ENCODE peak calls at places on chromosomes 5 and 9, in nine cellular contexts. Y is neural progenitor cell, S is fibroblast of lung, G is PC-3, X is colonic mucosa, V is HCT116, T is neuronal stem cell, B is GM23248, L is NT2/D1. A is an unnamed sample.

GRCh38 chr9:124499214-124499613 is 8.0 kb downstream of the NR5A1 start:
- DNase-seq in Y (no peak), S (no peak), G (no peak), X (no peak), V (no peak), T (no peak), B (no peak), L (no peak), A (no peak)

GRCh38 chr5:109705596-109705995 is 15.9 kb downstream of the MAN2A1 start:
- DNase-seq in Y (peak), S (peak), G (no peak), X (no peak), V (no peak), T (no peak), B (peak), L (no peak), A (peak)

GRCh38 chr9:115590016-115590415 is 472.1 kb upstream of the TNC start:
- DNase-seq in Y (no peak), S (peak), G (peak), X (no peak), V (no peak), T (no peak), B (peak), L (no peak), A (no peak)

GRCh38 chr5:39462211-39462610 is 37.4 kb upstream of the DAB2 start:
- DNase-seq in Y (no peak), S (no peak), G (no peak), X (no peak), V (no peak), T (no peak), B (no peak), L (no peak), A (no peak)

GRCh38 chr5:16245956-16246355 is 66.4 kb upstream of the MARCHF11 start:
- DNase-seq in Y (no peak), S (no peak), G (no peak), X (no peak), V (no peak), T (no peak), B (no peak), L (no peak), A (no peak)

GRCh38 chr5:1412621-1413020 is 32.6 kb downstream of the SLC6A3 start:
- DNase-seq in Y (no peak), S (no peak), G (no peak), X (no peak), V (no peak), T (no peak), B (no peak), L (no peak), A (no peak)

GRCh38 chr5:24923400-24923799 is 278.6 kb upstream of the CDH10 start:
- DNase-seq in Y (no peak), S (no peak), G (no peak), X (no peak), V (no peak), T (no peak), B (no peak), L (peak), A (peak)

GRCh38 chr5:134088291-134088690 is 26.2 kb upstream of the TCF7 start:
- DNase-seq in Y (no peak), S (peak), G (no peak), X (no peak), V (no peak), T (no peak), B (peak), L (no peak), A (no peak)

GRCh38 chr9:13932472-13933267 is 381.3 kb downstream of the NFIB start:
- DNase-seq in Y (no peak), S (no peak), G (no peak), X (no peak), V (no peak), T (no peak), B (no peak), L (no peak), A (no peak)

GRCh38 chr5:139967353-139967752 is 75.7 kb downstream of the NRG2 start:
- DNase-seq in Y (no peak), S (no peak), G (no peak), X (no peak), V (no peak), T (no peak), B (no peak), L (no peak), A (no peak)

GRCh38 chr9:87827341-87827740 is 55.3 kb upstream of the SPATA31E1 start:
- DNase-seq in Y (no peak), S (peak), G (peak), X (no peak), V (no peak), T (no peak), B (peak), L (no peak), A (no peak)

GRCh38 chr9:92762196-92762595 is 2.4 kb downstream of the BICD2 start:
- DNase-seq in Y (no peak), S (no peak), G (no peak), X (no peak), V (no peak), T (no peak), B (peak), L (no peak), A (no peak)

GRCh38 chr5:53323943-53324642 is 156.3 kb upstream of the FST start:
- DNase-seq in Y (no peak), S (peak), G (peak), X (no peak), V (no peak), T (no peak), B (no peak), L (no peak), A (no peak)

GRCh38 chr9:98335666-98336065 is 80.2 kb upstream of the TBC1D2 start:
- DNase-seq in Y (no peak), S (no peak), G (no peak), X (no peak), V (no peak), T (no peak), B (no peak), L (no peak), A (no peak)

GRCh38 chr9:69485466-69485865 is 160.5 kb downstream of the ENTREP1 start:
- DNase-seq in Y (no peak), S (no peak), G (no peak), X (peak), V (no peak), T (no peak), B (no peak), L (no peak), A (no peak)

GRCh38 chr9:111783857-111784256 is 10.9 kb downstream of the SHOC1 start:
- DNase-seq in Y (no peak), S (no peak), G (no peak), X (no peak), V (no peak), T (no peak), B (no peak), L (no peak), A (no peak)

GRCh38 chr5:178551059-178551458 is 39.1 kb downstream of the COL23A1 start:
- DNase-seq in Y (no peak), S (peak), G (peak), X (no peak), V (peak), T (no peak), B (peak), L (no peak), A (no peak)

GRCh38 chr5:33997331-33997983 is 10.4 kb downstream of the AMACR start:
- DNase-seq in Y (peak), S (peak), G (peak), X (peak), V (peak), T (no peak), B (peak), L (no peak), A (peak)

GRCh38 chr9:20658677-20659473 is 25.2 kb upstream of the FOCAD start:
- DNase-seq in Y (peak), S (peak), G (peak), X (peak), V (no peak), T (no peak), B (peak), L (no peak), A (peak)

GRCh38 chr9:105976257-105976656 is 281.9 kb downstream of the TMEM38B start:
- DNase-seq in Y (no peak), S (no peak), G (no peak), X (no peak), V (no peak), T (no peak), B (no peak), L (no peak), A (peak)

GRCh38 chr9:104746285-104746684 is 1.2 kb upstream of the NIPSNAP3A start:
- DNase-seq in Y (no peak), S (no peak), G (no peak), X (no peak), V (no peak), T (no peak), B (no peak), L (no peak), A (no peak)

GRCh38 chr5:111299067-111299481 is 74.9 kb downstream of the CAMK4 start:
- DNase-seq in Y (no peak), S (no peak), G (no peak), X (no peak), V (no peak), T (no peak), B (peak), L (no peak), A (peak)

GRCh38 chr9:137412431-137412830 is 10.5 kb downstream of the EXD3 start:
- DNase-seq in Y (no peak), S (no peak), G (no peak), X (no peak), V (no peak), T (no peak), B (peak), L (no peak), A (no peak)

GRCh38 chr9:95349109-95350038 is 31.9 kb upstream of the FANCC start:
- DNase-seq in Y (peak), S (peak), G (no peak), X (no peak), V (no peak), T (no peak), B (peak), L (no peak), A (peak)
- H3K4me3 ChIP-seq in Y (peak), S (peak), G (no peak), X (peak), V (no peak), T (no peak), B (peak), L (peak), A (peak)

DNA sequence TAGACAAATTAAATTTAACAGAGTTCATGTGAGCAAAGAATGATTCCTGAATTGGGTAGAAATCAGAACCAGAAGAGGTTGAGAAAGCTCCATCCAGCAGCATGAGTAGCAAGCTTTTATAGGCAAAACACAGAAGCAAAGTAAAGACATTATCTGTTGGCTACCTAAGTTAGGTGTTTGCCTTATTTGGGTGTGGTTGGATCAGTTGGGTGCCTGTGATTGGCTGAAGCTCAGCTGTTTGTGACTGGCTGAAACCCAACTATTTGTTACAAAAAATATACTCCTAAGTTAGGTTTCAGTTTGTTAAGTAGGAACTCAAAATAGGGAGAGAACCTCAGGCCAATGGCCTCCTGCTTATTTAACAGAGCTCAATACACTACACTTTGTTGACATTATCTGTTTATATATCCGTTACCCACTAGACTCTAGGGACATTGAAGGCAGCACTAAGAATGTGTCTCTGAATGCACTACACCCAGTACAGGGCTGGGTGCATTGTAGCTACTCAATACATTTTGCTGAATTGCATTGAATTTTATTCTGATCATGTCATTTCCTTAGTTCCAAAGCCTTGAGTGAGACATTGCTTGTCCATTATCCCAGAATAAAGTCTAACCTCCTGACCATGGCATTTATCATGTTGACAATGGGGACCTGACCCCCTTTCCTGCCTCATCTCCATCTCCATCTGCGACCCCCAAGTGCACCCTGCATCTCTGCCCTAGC is 98.7 kb downstream of the CCDC192 start:
- DNase-seq in Y (no peak), S (peak), G (peak), X (no peak), V (no peak), T (no peak), B (peak), L (no peak), A (no peak)
- H3K9ac ChIP-seq in Y (no peak), S (no peak), G (no peak), X (no peak), V (no peak), T (no peak), B (no peak), L (no peak), A (no peak)

GRCh38 chr5:173315495-173316352 is 12.5 kb downstream of the STC2 start:
- DNase-seq in Y (peak), S (peak), G (peak), X (no peak), V (no peak), T (no peak), B (peak), L (no peak), A (peak)
- H3K4me3 ChIP-seq in Y (no peak), S (no peak), G (no peak), X (no peak), V (no peak), T (no peak), B (peak), L (no peak), A (no peak)

DNA sequence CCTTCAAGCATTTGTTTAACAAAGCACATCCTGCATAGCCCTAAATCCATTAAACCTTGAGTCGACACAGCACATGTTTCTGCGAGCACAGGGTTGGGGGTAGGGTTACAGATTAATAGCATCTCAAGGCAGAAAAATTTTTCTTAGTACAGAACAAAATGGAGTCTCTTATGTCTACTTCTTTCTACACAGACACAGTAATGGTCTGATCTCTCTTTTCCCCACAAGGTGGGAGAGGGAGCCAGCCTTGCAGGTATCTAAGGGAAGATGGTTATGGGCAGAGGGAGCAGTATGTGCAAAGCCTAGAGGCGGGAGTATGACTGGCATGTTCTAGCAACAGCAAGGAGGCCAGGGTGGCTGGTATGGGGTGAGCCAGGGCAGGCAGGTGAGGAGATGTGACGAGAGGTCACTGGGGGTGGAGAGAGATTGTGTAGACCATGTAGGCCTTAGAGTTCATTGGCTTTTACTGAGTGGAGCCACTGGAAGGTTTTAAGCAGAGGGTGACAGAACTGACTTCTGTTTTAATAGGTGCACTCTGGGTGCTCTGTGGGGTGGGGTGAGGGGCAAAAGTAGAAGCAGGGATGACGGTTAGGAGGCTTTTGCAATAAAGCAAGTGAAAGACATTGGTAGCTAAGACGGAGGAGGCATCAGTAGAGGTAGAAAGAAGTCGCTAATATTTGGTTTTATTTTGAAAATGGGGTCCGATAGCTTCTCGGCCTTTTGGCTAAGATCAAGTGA is 5.1 kb upstream of the RPS14 start:
- DNase-seq in Y (no peak), S (no peak), G (no peak), X (no peak), V (no peak), T (no peak), B (no peak), L (no peak), A (no peak)
- H3K9ac ChIP-seq in Y (no peak), S (no peak), G (no peak), X (no peak), V (no peak), T (no peak), B (no peak), L (no peak), A (no peak)

GRCh38 chr5:159104759-159105317 is 5.1 kb upstream of the EBF1 start:
- DNase-seq in Y (peak), S (no peak), G (no peak), X (no peak), V (no peak), T (peak), B (no peak), L (no peak), A (no peak)

GRCh38 chr5:159103086-159103485 is 3.4 kb upstream of the EBF1 start:
- DNase-seq in Y (no peak), S (no peak), G (no peak), X (no peak), V (no peak), T (no peak), B (no peak), L (no peak), A (no peak)

GRCh38 chr5:159105318-159106053 is 5.8 kb upstream of the EBF1 start:
- DNase-seq in Y (peak), S (no peak), G (no peak), X (no peak), V (no peak), T (peak), B (no peak), L (no peak), A (peak)

GRCh38 chr5:159102294-159102934 is 2.7 kb upstream of the EBF1 start:
- DNase-seq in Y (no peak), S (no peak), G (no peak), X (no peak), V (no peak), T (no peak), B (peak), L (no peak), A (no peak)

GRCh38 chr5:159104058-159104651 is 4.4 kb upstream of the EBF1 start:
- DNase-seq in Y (peak), S (no peak), G (peak), X (peak), V (no peak), T (peak), B (peak), L (no peak), A (peak)
- H3K4me3 ChIP-seq in Y (peak), S (no peak), G (no peak), X (no peak), V (no peak), T (no peak), B (no peak), L (peak), A (no peak)

GRCh38 chr5:151696470-151697061 is 9.9 kb upstream of the SPARC start:
- DNase-seq in Y (peak), S (peak), G (no peak), X (peak), V (no peak), T (no peak), B (peak), L (no peak), A (peak)
- H3K9ac ChIP-seq in Y (no peak), S (peak), G (no peak), X (peak), V (no peak), T (no peak), B (peak), L (peak), A (peak)

GRCh38 chr5:67996596-67996995 is 219.0 kb upstream of the PIK3R1 start:
- DNase-seq in Y (no peak), S (peak), G (no peak), X (no peak), V (no peak), T (no peak), B (no peak), L (no peak), A (no peak)

GRCh38 chr5:67997148-67997547 is 218.4 kb upstream of the PIK3R1 start:
- DNase-seq in Y (no peak), S (no peak), G (no peak), X (no peak), V (no peak), T (no peak), B (no peak), L (no peak), A (no peak)

GRCh38 chr5:67997892-67998457 is 217.6 kb upstream of the PIK3R1 start:
- DNase-seq in Y (no peak), S (no peak), G (no peak), X (no peak), V (no peak), T (no peak), B (peak), L (no peak), A (no peak)

GRCh38 chr5:68000805-68001204 is 214.8 kb upstream of the PIK3R1 start:
- DNase-seq in Y (no peak), S (no peak), G (no peak), X (no peak), V (no peak), T (no peak), B (no peak), L (no peak), A (no peak)

DNA sequence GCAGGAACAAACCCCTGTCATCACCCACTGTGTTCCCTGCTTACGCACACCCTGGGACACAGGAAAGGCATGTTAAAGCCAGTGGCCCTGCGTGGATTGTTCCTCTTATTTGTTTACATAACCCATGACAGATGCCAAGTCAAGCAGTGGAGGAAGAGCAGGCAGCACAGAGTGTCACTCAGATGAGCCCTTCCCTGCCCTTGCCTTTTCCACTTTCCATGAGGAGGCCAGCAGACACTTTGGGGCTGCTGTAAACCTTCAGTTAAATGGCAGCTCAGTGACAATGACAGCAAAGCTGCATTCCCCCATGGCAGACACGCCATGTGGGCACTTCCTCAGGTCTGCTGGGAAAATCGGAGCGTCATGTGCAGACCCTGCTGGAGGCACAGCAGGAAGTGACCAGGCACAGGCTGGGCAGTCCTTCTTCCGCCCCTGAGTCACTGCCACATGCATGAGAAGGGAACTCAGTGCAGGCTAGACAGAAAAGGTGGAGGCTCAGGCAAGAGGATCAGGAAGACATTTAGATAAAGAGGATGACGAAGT is 216.8 kb upstream of the PIK3R1 start:
- DNase-seq in Y (no peak), S (peak), G (peak), X (no peak), V (peak), T (no peak), B (peak), L (no peak), A (peak)
- H3K4me3 ChIP-seq in Y (no peak), S (no peak), G (no peak), X (no peak), V (peak), T (no peak), B (peak), L (no peak), A (no peak)

A was measured in mesendoderm.